ENCODE peak calls at places on chromosome 15, in five cellular contexts. One of them, this sample, is unnamed.
A peak's percentile ranks its signal among the peaks of the same experiment; 100 is the strongest.

GRCh38 chr15:62940755-62941361 is 101.7 kb upstream of the TPM1 start:
- DNase-seq in amygdala: peak; percentile 68
- DNase-seq in LoVo: no peak
- DNase-seq in mammary epithelial cell: peak; percentile 95
- DNase-seq in C1 segment of cervical spinal cord: peak; percentile 37
- DNase-seq in this sample: peak; percentile 84

GRCh38 chr15:70856884-70857546 is 3.1 kb upstream of the LARP6 start:
- DNase-seq in LoVo: peak; percentile 92
- DNase-seq in C1 segment of cervical spinal cord: no peak
- DNase-seq in amygdala: no peak
- DNase-seq in mammary epithelial cell: peak; percentile 82
- DNase-seq in this sample: no peak

GRCh38 chr15:82536409-82537350 is 3.6 kb downstream of the RPS17 start:
- DNase-seq in C1 segment of cervical spinal cord: no peak
- DNase-seq in amygdala: no peak
- DNase-seq in mammary epithelial cell: no peak
- DNase-seq in LoVo: peak; percentile 23
- DNase-seq in this sample: no peak

GRCh38 chr15:60006203-60006782 is 2.2 kb downstream of the FOXB1 start:
- DNase-seq in mammary epithelial cell: peak; percentile 36
- DNase-seq in C1 segment of cervical spinal cord: no peak
- DNase-seq in amygdala: no peak
- DNase-seq in LoVo: peak; percentile 52
- DNase-seq in this sample: peak; percentile 11

GRCh38 chr15:29044506-29044905 is 158.7 kb downstream of the APBA2 start:
- DNase-seq in mammary epithelial cell: no peak
- DNase-seq in C1 segment of cervical spinal cord: no peak
- DNase-seq in LoVo: no peak
- DNase-seq in amygdala: no peak
- DNase-seq in this sample: no peak

GRCh38 chr15:39908186-39908585 is 11.9 kb downstream of the GPR176 start:
- DNase-seq in LoVo: no peak
- DNase-seq in mammary epithelial cell: peak; percentile 92
- DNase-seq in amygdala: no peak
- DNase-seq in C1 segment of cervical spinal cord: no peak
- DNase-seq in this sample: peak; percentile 13

GRCh38 chr15:50024183-50024795 is 94.7 kb downstream of the ATP8B4 start:
- DNase-seq in LoVo: no peak
- DNase-seq in mammary epithelial cell: no peak
- DNase-seq in amygdala: no peak
- DNase-seq in C1 segment of cervical spinal cord: no peak
- DNase-seq in this sample: no peak

GRCh38 chr15:42053914-42054313 is 33.1 kb upstream of the PLA2G4E start:
- DNase-seq in LoVo: no peak
- DNase-seq in amygdala: no peak
- DNase-seq in C1 segment of cervical spinal cord: no peak
- DNase-seq in mammary epithelial cell: no peak
- DNase-seq in this sample: no peak

GRCh38 chr15:94631608-94632007 is 400.2 kb downstream of the MCTP2 start:
- DNase-seq in LoVo: no peak
- DNase-seq in mammary epithelial cell: no peak
- DNase-seq in C1 segment of cervical spinal cord: no peak
- DNase-seq in amygdala: no peak
- DNase-seq in this sample: no peak

GRCh38 chr15:93372209-93372910 is 283.3 kb upstream of the RGMA start:
- DNase-seq in amygdala: no peak
- DNase-seq in LoVo: no peak
- DNase-seq in mammary epithelial cell: no peak
- DNase-seq in C1 segment of cervical spinal cord: no peak
- DNase-seq in this sample: no peak

GRCh38 chr15:91980502-91981267 is 127.2 kb downstream of the SLCO3A1 start:
- DNase-seq in mammary epithelial cell: no peak
- DNase-seq in C1 segment of cervical spinal cord: no peak
- DNase-seq in amygdala: no peak
- DNase-seq in LoVo: no peak
- DNase-seq in this sample: no peak

GRCh38 chr15:27681038-27681437 is 418.1 kb downstream of the OCA2 start:
- DNase-seq in C1 segment of cervical spinal cord: no peak
- DNase-seq in mammary epithelial cell: no peak
- DNase-seq in amygdala: no peak
- DNase-seq in LoVo: peak; percentile 7
- DNase-seq in this sample: no peak

GRCh38 chr15:63783441-63783840 is 50.3 kb downstream of the HERC1 start:
- DNase-seq in C1 segment of cervical spinal cord: no peak
- DNase-seq in amygdala: no peak
- DNase-seq in mammary epithelial cell: no peak
- DNase-seq in LoVo: no peak
- DNase-seq in this sample: no peak

GRCh38 chr15:67824900-67825879 is at the start of gene SKOR1:
- DNase-seq in mammary epithelial cell: no peak
- DNase-seq in amygdala: no peak
- DNase-seq in C1 segment of cervical spinal cord: no peak
- DNase-seq in LoVo: no peak
- DNase-seq in this sample: peak; percentile 8

GRCh38 chr15:89129123-89129815 is 41.0 kb downstream of the ABHD2 start:
- DNase-seq in C1 segment of cervical spinal cord: no peak
- DNase-seq in LoVo: peak; percentile 37
- DNase-seq in amygdala: peak; percentile 24
- DNase-seq in mammary epithelial cell: peak; percentile 29
- DNase-seq in this sample: peak; percentile 43

GRCh38 chr15:58447244-58448010 is 15.6 kb downstream of the LIPC start:
- DNase-seq in LoVo: no peak
- DNase-seq in C1 segment of cervical spinal cord: no peak
- DNase-seq in amygdala: no peak
- DNase-seq in mammary epithelial cell: peak; percentile 79
- DNase-seq in this sample: no peak

GRCh38 chr15:43525131-43525530 is 7.7 kb downstream of the MAP1A start:
- DNase-seq in LoVo: no peak
- DNase-seq in C1 segment of cervical spinal cord: no peak
- DNase-seq in mammary epithelial cell: no peak
- DNase-seq in amygdala: no peak
- DNase-seq in this sample: no peak

GRCh38 chr15:78072080-78072892 is 5.2 kb downstream of the TBC1D2B start:
- DNase-seq in LoVo: no peak
- DNase-seq in C1 segment of cervical spinal cord: peak; percentile 33
- DNase-seq in amygdala: no peak
- DNase-seq in mammary epithelial cell: no peak
- DNase-seq in this sample: no peak

GRCh38 chr15:63596666-63597032 is 538 bp upstream of the FBXL22 start:
- DNase-seq in mammary epithelial cell: no peak
- DNase-seq in LoVo: no peak
- DNase-seq in C1 segment of cervical spinal cord: no peak
- DNase-seq in amygdala: no peak
- DNase-seq in this sample: peak; percentile 54

GRCh38 chr15:50485389-50485788 is 61.1 kb downstream of the USP50 start:
- DNase-seq in C1 segment of cervical spinal cord: no peak
- DNase-seq in mammary epithelial cell: no peak
- DNase-seq in amygdala: no peak
- DNase-seq in LoVo: no peak
- DNase-seq in this sample: no peak

GRCh38 chr15:52263563-52263962 is 32.0 kb downstream of the MYO5C start:
- DNase-seq in amygdala: no peak
- DNase-seq in LoVo: no peak
- DNase-seq in C1 segment of cervical spinal cord: no peak
- DNase-seq in mammary epithelial cell: no peak
- DNase-seq in this sample: no peak

GRCh38 chr15:41832875-41833274 is 5.0 kb downstream of the JMJD7 start:
- DNase-seq in mammary epithelial cell: peak; percentile 96
- DNase-seq in amygdala: no peak
- DNase-seq in C1 segment of cervical spinal cord: no peak
- DNase-seq in LoVo: no peak
- DNase-seq in this sample: no peak

GRCh38 chr15:100263031-100263430 is 78.7 kb downstream of the ADAMTS17 start:
- DNase-seq in amygdala: no peak
- DNase-seq in C1 segment of cervical spinal cord: no peak
- DNase-seq in LoVo: no peak
- DNase-seq in mammary epithelial cell: no peak
- DNase-seq in this sample: no peak

GRCh38 chr15:68056097-68056865 is 2.2 kb downstream of the PIAS1 start:
- DNase-seq in LoVo: no peak
- DNase-seq in mammary epithelial cell: no peak
- DNase-seq in amygdala: no peak
- DNase-seq in C1 segment of cervical spinal cord: no peak
- DNase-seq in this sample: no peak

GRCh38 chr15:70199124-70199482 is 101.4 kb upstream of the TLE3 start:
- DNase-seq in mammary epithelial cell: no peak
- DNase-seq in C1 segment of cervical spinal cord: no peak
- DNase-seq in amygdala: no peak
- DNase-seq in LoVo: no peak
- DNase-seq in this sample: no peak

GRCh38 chr15:57505949-57506391 is 85.7 kb upstream of the MYZAP start:
- DNase-seq in C1 segment of cervical spinal cord: no peak
- DNase-seq in LoVo: no peak
- DNase-seq in mammary epithelial cell: peak; percentile 69
- DNase-seq in amygdala: no peak
- DNase-seq in this sample: peak; percentile 97

GRCh38 chr15:40789119-40789518 is 17.8 kb upstream of the ZFYVE19 start:
- DNase-seq in amygdala: no peak
- DNase-seq in C1 segment of cervical spinal cord: no peak
- DNase-seq in LoVo: no peak
- DNase-seq in mammary epithelial cell: no peak
- DNase-seq in this sample: no peak

GRCh38 chr15:68888419-68888818 is 41.9 kb upstream of the SPESP1 start:
- DNase-seq in C1 segment of cervical spinal cord: no peak
- DNase-seq in amygdala: no peak
- DNase-seq in LoVo: no peak
- DNase-seq in mammary epithelial cell: no peak
- DNase-seq in this sample: no peak

GRCh38 chr15:32656091-32656860 is 14.8 kb downstream of the SCG5 start:
- DNase-seq in C1 segment of cervical spinal cord: no peak
- DNase-seq in LoVo: no peak
- DNase-seq in mammary epithelial cell: peak; percentile 24
- DNase-seq in amygdala: no peak
- DNase-seq in this sample: no peak

GRCh38 chr15:32861741-32862140 is 143.9 kb downstream of the GREM1 start:
- DNase-seq in amygdala: peak; percentile 37
- DNase-seq in mammary epithelial cell: peak; percentile 37
- DNase-seq in LoVo: no peak
- DNase-seq in C1 segment of cervical spinal cord: peak; percentile 49
- DNase-seq in this sample: peak; percentile 50